ENCODE peak calls at places on chromosome X, in six cellular contexts. One of them, this sample, is unnamed.

GRCh38 chrX:118666521-118666920 is 60.9 kb upstream of the IL13RA1 start:
- DNase-seq in tibial nerve: no peak
- DNase-seq in hypothalamus: no peak
- DNase-seq in heart left ventricle: no peak
- DNase-seq in iris pigment epithelial cell: peak
- DNase-seq in T-cell: no peak
- DNase-seq in this sample: no peak

GRCh38 chrX:18769812-18770573 is 62.5 kb downstream of the PPEF1 start:
- DNase-seq in hypothalamus: no peak
- DNase-seq in tibial nerve: no peak
- DNase-seq in heart left ventricle: no peak
- DNase-seq in iris pigment epithelial cell: no peak
- DNase-seq in T-cell: no peak
- DNase-seq in this sample: no peak

GRCh38 chrX:12421918-12422317 is 283.6 kb downstream of the FRMPD4 start:
- DNase-seq in tibial nerve: no peak
- DNase-seq in iris pigment epithelial cell: peak
- DNase-seq in T-cell: no peak
- DNase-seq in hypothalamus: no peak
- DNase-seq in heart left ventricle: no peak
- DNase-seq in this sample: no peak

GRCh38 chrX:134727363-134727762 is 69.1 kb upstream of the PLAC1 start:
- DNase-seq in iris pigment epithelial cell: peak
- DNase-seq in heart left ventricle: no peak
- DNase-seq in hypothalamus: no peak
- DNase-seq in tibial nerve: no peak
- DNase-seq in T-cell: no peak
- DNase-seq in this sample: peak

GRCh38 chrX:110049096-110049495 is 46.2 kb downstream of the TMEM164 start:
- DNase-seq in iris pigment epithelial cell: no peak
- DNase-seq in tibial nerve: no peak
- DNase-seq in T-cell: no peak
- DNase-seq in heart left ventricle: no peak
- DNase-seq in hypothalamus: no peak
- DNase-seq in this sample: no peak

GRCh38 chrX:103063191-103063845 is 653 bp downstream of the BEX1 start:
- DNase-seq in tibial nerve: no peak
- DNase-seq in hypothalamus: peak
- DNase-seq in T-cell: no peak
- DNase-seq in iris pigment epithelial cell: peak
- DNase-seq in heart left ventricle: no peak
- DNase-seq in this sample: no peak

GRCh38 chrX:85109235-85109634 is 105.6 kb downstream of the APOOL start:
- DNase-seq in heart left ventricle: no peak
- DNase-seq in T-cell: no peak
- DNase-seq in hypothalamus: no peak
- DNase-seq in iris pigment epithelial cell: peak
- DNase-seq in tibial nerve: no peak
- DNase-seq in this sample: peak

GRCh38 chrX:18406531-18407266 is 18.7 kb upstream of the CDKL5 start:
- DNase-seq in heart left ventricle: no peak
- DNase-seq in tibial nerve: no peak
- DNase-seq in hypothalamus: no peak
- DNase-seq in T-cell: no peak
- DNase-seq in iris pigment epithelial cell: no peak
- DNase-seq in this sample: no peak

GRCh38 chrX:7996414-7996813 is 69.2 kb upstream of the PNPLA4 start:
- DNase-seq in heart left ventricle: no peak
- DNase-seq in iris pigment epithelial cell: peak
- DNase-seq in T-cell: peak
- DNase-seq in hypothalamus: no peak
- DNase-seq in tibial nerve: peak
- DNase-seq in this sample: peak

GRCh38 chrX:8305336-8305735 is 134.3 kb upstream of the VCX2 start:
- DNase-seq in tibial nerve: no peak
- DNase-seq in hypothalamus: no peak
- DNase-seq in heart left ventricle: no peak
- DNase-seq in T-cell: no peak
- DNase-seq in iris pigment epithelial cell: no peak
- DNase-seq in this sample: no peak

GRCh38 chrX:104330966-104331365 is 76.2 kb upstream of the ESX1 start:
- DNase-seq in iris pigment epithelial cell: peak
- DNase-seq in hypothalamus: no peak
- DNase-seq in tibial nerve: no peak
- DNase-seq in heart left ventricle: no peak
- DNase-seq in T-cell: no peak
- DNase-seq in this sample: no peak

GRCh38 chrX:3175659-3176438 is 134.6 kb downstream of the ARSF start:
- DNase-seq in hypothalamus: no peak
- DNase-seq in tibial nerve: no peak
- DNase-seq in heart left ventricle: no peak
- DNase-seq in iris pigment epithelial cell: peak
- DNase-seq in T-cell: no peak
- DNase-seq in this sample: no peak

GRCh38 chrX:17459596-17459995 is 84.6 kb downstream of the NHS start:
- DNase-seq in hypothalamus: no peak
- DNase-seq in heart left ventricle: no peak
- DNase-seq in tibial nerve: no peak
- DNase-seq in T-cell: no peak
- DNase-seq in iris pigment epithelial cell: peak
- DNase-seq in this sample: no peak

GRCh38 chrX:307261-308111 is 11.1 kb downstream of the GTPBP6 start:
- DNase-seq in hypothalamus: no peak
- DNase-seq in iris pigment epithelial cell: no peak
- DNase-seq in T-cell: no peak
- DNase-seq in tibial nerve: no peak
- DNase-seq in heart left ventricle: peak
- DNase-seq in this sample: no peak

GRCh38 chrX:112834016-112834855 is 6.4 kb downstream of the AMOT start:
- DNase-seq in T-cell: no peak
- DNase-seq in heart left ventricle: no peak
- DNase-seq in hypothalamus: no peak
- DNase-seq in iris pigment epithelial cell: peak
- DNase-seq in tibial nerve: no peak
- DNase-seq in this sample: no peak

GRCh38 chrX:45775462-45775861 is 574.8 kb upstream of the DIPK2B start:
- DNase-seq in tibial nerve: no peak
- DNase-seq in hypothalamus: no peak
- DNase-seq in heart left ventricle: no peak
- DNase-seq in iris pigment epithelial cell: no peak
- DNase-seq in T-cell: no peak
- DNase-seq in this sample: no peak

GRCh38 chrX:69107231-69107739 is 58.0 kb downstream of the PJA1 start:
- DNase-seq in heart left ventricle: no peak
- DNase-seq in tibial nerve: no peak
- DNase-seq in hypothalamus: no peak
- DNase-seq in T-cell: no peak
- DNase-seq in iris pigment epithelial cell: no peak
- DNase-seq in this sample: peak

GRCh38 chrX:2513120-2513664 is 12.4 kb upstream of the DHRSX start:
- DNase-seq in iris pigment epithelial cell: no peak
- DNase-seq in T-cell: no peak
- DNase-seq in tibial nerve: no peak
- DNase-seq in heart left ventricle: no peak
- DNase-seq in hypothalamus: no peak
- DNase-seq in this sample: no peak

GRCh38 chrX:21798677-21799219 is 40.7 kb upstream of the MBTPS2 start:
- DNase-seq in hypothalamus: no peak
- DNase-seq in T-cell: no peak
- DNase-seq in iris pigment epithelial cell: peak
- DNase-seq in heart left ventricle: no peak
- DNase-seq in tibial nerve: no peak
- DNase-seq in this sample: peak

GRCh38 chrX:102154900-102155805 is 624 bp downstream of the BEX5 start:
- DNase-seq in heart left ventricle: no peak
- DNase-seq in hypothalamus: no peak
- DNase-seq in T-cell: peak
- DNase-seq in tibial nerve: no peak
- DNase-seq in iris pigment epithelial cell: no peak
- DNase-seq in this sample: no peak

GRCh38 chrX:13064599-13065143 is 20.3 kb upstream of the FAM9C start:
- DNase-seq in T-cell: no peak
- DNase-seq in heart left ventricle: no peak
- DNase-seq in iris pigment epithelial cell: peak
- DNase-seq in tibial nerve: no peak
- DNase-seq in hypothalamus: no peak
- DNase-seq in this sample: no peak

GRCh38 chrX:79036152-79036551 is 91.0 kb downstream of the P2RY10 start:
- DNase-seq in T-cell: no peak
- DNase-seq in hypothalamus: no peak
- DNase-seq in tibial nerve: no peak
- DNase-seq in heart left ventricle: no peak
- DNase-seq in iris pigment epithelial cell: no peak
- DNase-seq in this sample: no peak

GRCh38 chrX:53080628-53081580 is 1.3 kb upstream of the TSPYL2 start:
- DNase-seq in iris pigment epithelial cell: peak
- DNase-seq in T-cell: no peak
- DNase-seq in tibial nerve: no peak
- DNase-seq in heart left ventricle: no peak
- DNase-seq in hypothalamus: no peak
- DNase-seq in this sample: no peak

GRCh38 chrX:154751121-154751668 is 318 bp upstream of the GAB3 start:
- DNase-seq in tibial nerve: no peak
- DNase-seq in iris pigment epithelial cell: no peak
- DNase-seq in T-cell: no peak
- DNase-seq in hypothalamus: no peak
- DNase-seq in heart left ventricle: peak
- DNase-seq in this sample: no peak

GRCh38 chrX:107135965-107136307 is 17.3 kb upstream of the RBM41 start:
- DNase-seq in tibial nerve: no peak
- DNase-seq in T-cell: no peak
- DNase-seq in iris pigment epithelial cell: no peak
- DNase-seq in hypothalamus: no peak
- DNase-seq in heart left ventricle: no peak
- DNase-seq in this sample: no peak

GRCh38 chrX:15877380-15877779 is 22.8 kb upstream of the AP1S2 start:
- DNase-seq in T-cell: no peak
- DNase-seq in heart left ventricle: peak
- DNase-seq in hypothalamus: no peak
- DNase-seq in tibial nerve: no peak
- DNase-seq in iris pigment epithelial cell: peak
- DNase-seq in this sample: no peak

GRCh38 chrX:45774961-45775360 is 574.3 kb upstream of the DIPK2B start:
- DNase-seq in iris pigment epithelial cell: peak
- DNase-seq in tibial nerve: no peak
- DNase-seq in T-cell: no peak
- DNase-seq in heart left ventricle: peak
- DNase-seq in hypothalamus: no peak
- DNase-seq in this sample: no peak

GRCh38 chrX:49960061-49960460 is 37.7 kb downstream of the CLCN5 start:
- DNase-seq in heart left ventricle: no peak
- DNase-seq in tibial nerve: no peak
- DNase-seq in iris pigment epithelial cell: peak
- DNase-seq in T-cell: no peak
- DNase-seq in hypothalamus: no peak
- DNase-seq in this sample: no peak

GRCh38 chrX:95076449-95076848 is 1402.4 kb downstream of the FAM133A start:
- DNase-seq in T-cell: no peak
- DNase-seq in tibial nerve: no peak
- DNase-seq in heart left ventricle: no peak
- DNase-seq in hypothalamus: no peak
- DNase-seq in iris pigment epithelial cell: peak
- DNase-seq in this sample: peak

GRCh38 chrX:42954880-42955279 is 176.9 kb upstream of the PPP1R2C start:
- DNase-seq in hypothalamus: no peak
- DNase-seq in heart left ventricle: no peak
- DNase-seq in tibial nerve: no peak
- DNase-seq in iris pigment epithelial cell: no peak
- DNase-seq in T-cell: no peak
- DNase-seq in this sample: no peak

GRCh38 chrX:38803609-38804480 is 2.6 kb downstream of the MID1IP1 start:
- DNase-seq in hypothalamus: peak
- DNase-seq in iris pigment epithelial cell: peak
- DNase-seq in heart left ventricle: peak
- DNase-seq in T-cell: peak
- DNase-seq in tibial nerve: peak
- DNase-seq in this sample: peak

GRCh38 chrX:34437586-34437985 is 219.5 kb downstream of the TMEM47 start:
- DNase-seq in hypothalamus: no peak
- DNase-seq in tibial nerve: no peak
- DNase-seq in heart left ventricle: no peak
- DNase-seq in T-cell: no peak
- DNase-seq in iris pigment epithelial cell: no peak
- DNase-seq in this sample: no peak

GRCh38 chrX:150365953-150366911 is 3.1 kb downstream of the MAMLD1 start:
- DNase-seq in iris pigment epithelial cell: peak
- DNase-seq in T-cell: no peak
- DNase-seq in tibial nerve: peak
- DNase-seq in hypothalamus: no peak
- DNase-seq in heart left ventricle: peak
- DNase-seq in this sample: no peak

GRCh38 chrX:68894142-68894512 is 65.3 kb downstream of the EFNB1 start:
- DNase-seq in heart left ventricle: no peak
- DNase-seq in tibial nerve: no peak
- DNase-seq in T-cell: no peak
- DNase-seq in iris pigment epithelial cell: no peak
- DNase-seq in hypothalamus: no peak
- DNase-seq in this sample: no peak

GRCh38 chrX:17038277-17038676 is 91.8 kb downstream of the REPS2 start:
- DNase-seq in tibial nerve: no peak
- DNase-seq in hypothalamus: no peak
- DNase-seq in heart left ventricle: no peak
- DNase-seq in iris pigment epithelial cell: no peak
- DNase-seq in T-cell: no peak
- DNase-seq in this sample: no peak

GRCh38 chrX:41095962-41096955 is 11.0 kb downstream of the USP9X start:
- DNase-seq in heart left ventricle: no peak
- DNase-seq in T-cell: no peak
- DNase-seq in tibial nerve: no peak
- DNase-seq in hypothalamus: no peak
- DNase-seq in iris pigment epithelial cell: peak
- DNase-seq in this sample: no peak

This sample was measured in HT-29.